ENCODE peak calls at places on chromosomes 12 and 14, in four cellular contexts. One of them, this sample, is unnamed. For H3K27me3, the result is how much of the 10 kb centered on the place peaks cover.

GRCh38 chr12:76312314-76312713 is 35.9 kb downstream of the BBS10 start:
- DNase-seq in GM23338: peak
- DNase-seq in SK-N-SH: no peak
- DNase-seq in left lung: no peak
- DNase-seq in this sample: no peak

GRCh38 chr14:64060648-64061096 is 207.9 kb downstream of the SYNE2 start:
- DNase-seq in GM23338: peak
- DNase-seq in SK-N-SH: no peak
- DNase-seq in left lung: no peak
- DNase-seq in this sample: peak

GRCh38 chr14:29168149-29168548 is 401.6 kb downstream of the FOXG1 start:
- DNase-seq in GM23338: no peak
- DNase-seq in SK-N-SH: peak
- DNase-seq in left lung: no peak
- DNase-seq in this sample: no peak

GRCh38 chr12:88036368-88036965 is 7.3 kb upstream of the C12orf50 start:
- DNase-seq in GM23338: no peak
- DNase-seq in SK-N-SH: no peak
- DNase-seq in left lung: no peak
- DNase-seq in this sample: peak

GRCh38 chr12:38543151-38543550 is 226.6 kb downstream of the ALG10B start:
- DNase-seq in GM23338: peak
- DNase-seq in SK-N-SH: no peak
- DNase-seq in left lung: peak
- DNase-seq in this sample: no peak

GRCh38 chr14:59037620-59038019 is 150.8 kb upstream of the DAAM1 start:
- DNase-seq in GM23338: no peak
- DNase-seq in SK-N-SH: no peak
- DNase-seq in left lung: no peak
- DNase-seq in this sample: no peak

GRCh38 chr12:47886471-47887240 is 18.1 kb downstream of the VDR start:
- DNase-seq in GM23338: no peak
- DNase-seq in SK-N-SH: no peak
- DNase-seq in left lung: no peak
- DNase-seq in this sample: no peak

GRCh38 chr14:71536015-71536535 is 396.2 kb upstream of the RGS6 start:
- DNase-seq in GM23338: no peak
- DNase-seq in SK-N-SH: no peak
- DNase-seq in left lung: no peak
- DNase-seq in this sample: no peak

GRCh38 chr12:32780111-32780510 is 24.4 kb upstream of the YARS2 start:
- DNase-seq in GM23338: no peak
- DNase-seq in SK-N-SH: no peak
- DNase-seq in left lung: no peak
- DNase-seq in this sample: no peak

GRCh38 chr14:64680013-64680674 is 24.1 kb upstream of the PLEKHG3 start:
- DNase-seq in GM23338: no peak
- DNase-seq in SK-N-SH: no peak
- DNase-seq in left lung: no peak
- DNase-seq in this sample: no peak

GRCh38 chr14:28766505-28767238 is at the start of gene FOXG1:
- DNase-seq in GM23338: peak
- DNase-seq in SK-N-SH: peak
- DNase-seq in left lung: no peak
- DNase-seq in this sample: no peak

GRCh38 chr12:127599441-127599840 is 667.5 kb upstream of the TMEM132C start:
- DNase-seq in GM23338: no peak
- DNase-seq in SK-N-SH: no peak
- DNase-seq in left lung: no peak
- DNase-seq in this sample: no peak

GRCh38 chr12:23813206-23813605 is 136.3 kb downstream of the SOX5 start:
- DNase-seq in GM23338: no peak
- DNase-seq in SK-N-SH: no peak
- DNase-seq in left lung: no peak
- DNase-seq in this sample: no peak

GRCh38 chr12:68613209-68613904 is 2.7 kb downstream of the RAP1B start:
- DNase-seq in GM23338: no peak
- DNase-seq in SK-N-SH: no peak
- DNase-seq in left lung: no peak
- DNase-seq in this sample: peak

GRCh38 chr12:8946733-8947132 is 2.7 kb downstream of the M6PR start:
- DNase-seq in GM23338: no peak
- DNase-seq in SK-N-SH: no peak
- DNase-seq in left lung: no peak
- DNase-seq in this sample: no peak

GRCh38 chr14:21215130-21215878 is 53.9 kb downstream of the HNRNPC start:
- DNase-seq in GM23338: no peak
- DNase-seq in SK-N-SH: no peak
- DNase-seq in left lung: no peak
- DNase-seq in this sample: no peak

GRCh38 chr14:21215879-21216251 is 53.4 kb downstream of the HNRNPC start:
- DNase-seq in GM23338: no peak
- DNase-seq in SK-N-SH: no peak
- DNase-seq in left lung: no peak
- DNase-seq in this sample: no peak

GRCh38 chr14:21211509-21211908 is 55.6 kb upstream of the OR5AU1 start:
- DNase-seq in GM23338: no peak
- DNase-seq in SK-N-SH: no peak
- DNase-seq in left lung: no peak
- DNase-seq in this sample: no peak

GRCh38 chr14:21210023-21210422 is 54.2 kb upstream of the OR5AU1 start:
- DNase-seq in GM23338: no peak
- DNase-seq in SK-N-SH: no peak
- DNase-seq in left lung: no peak
- DNase-seq in this sample: no peak

GRCh38 chr14:21213652-21214051 is 55.6 kb downstream of the HNRNPC start:
- DNase-seq in GM23338: no peak
- DNase-seq in SK-N-SH: no peak
- DNase-seq in left lung: no peak
- DNase-seq in this sample: no peak
- H3K27me3 ChIP-seq in GM23338: under half
- H3K27me3 ChIP-seq in SK-N-SH: under half
- H3K27me3 ChIP-seq in left lung: under half
- H3K27me3 ChIP-seq in this sample: under half

DNA sequence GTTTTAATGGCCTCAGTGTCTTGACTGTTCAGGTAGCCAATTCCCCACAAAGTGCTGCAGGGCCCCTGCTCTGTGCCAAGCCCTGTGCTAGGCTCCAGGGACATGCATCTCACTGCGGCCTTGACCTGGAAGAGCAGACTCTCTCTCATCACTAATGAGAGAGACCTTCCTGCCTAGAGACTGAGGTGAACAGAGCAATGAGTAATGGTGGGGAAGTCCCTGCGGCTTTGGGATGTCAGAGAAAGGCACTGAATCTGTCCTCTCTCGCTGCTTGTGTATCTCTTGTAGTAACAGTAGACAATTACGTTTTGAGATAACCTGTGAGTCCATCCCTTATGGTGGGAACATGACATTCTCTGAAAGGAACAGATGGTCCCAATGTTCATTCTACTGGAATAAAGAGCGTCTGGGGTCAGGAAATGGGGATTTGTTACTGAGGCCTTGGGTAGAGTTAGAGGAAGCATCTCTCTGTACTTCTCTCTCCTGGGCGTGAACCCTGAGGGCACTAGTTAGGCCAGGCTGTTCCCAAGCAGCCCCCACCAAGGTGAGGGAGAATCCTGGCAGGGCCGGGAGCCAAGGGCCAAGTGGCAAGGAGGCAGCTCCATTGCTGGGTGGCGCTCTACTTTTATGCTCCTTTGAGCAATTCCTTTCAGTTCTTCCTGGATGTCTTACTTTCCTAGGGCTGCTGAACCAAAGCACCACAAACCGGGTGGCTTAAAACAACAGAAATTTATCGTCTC is 13.5 kb downstream of the NFATC4 start:
- DNase-seq in GM23338: no peak
- DNase-seq in SK-N-SH: no peak
- DNase-seq in left lung: no peak
- DNase-seq in this sample: no peak
- H3K27ac ChIP-seq in GM23338: no peak
- H3K27ac ChIP-seq in SK-N-SH: no peak
- H3K27ac ChIP-seq in left lung: no peak
- H3K27ac ChIP-seq in this sample: no peak

GRCh38 chr12:11555195-11555594 is 94.3 kb upstream of the ETV6 start:
- DNase-seq in GM23338: no peak
- DNase-seq in SK-N-SH: no peak
- DNase-seq in left lung: no peak
- DNase-seq in this sample: no peak
- H3K27me3 ChIP-seq in GM23338: under half
- H3K27me3 ChIP-seq in SK-N-SH: under half
- H3K27me3 ChIP-seq in left lung: under half
- H3K27me3 ChIP-seq in this sample: under half

GRCh38 chr12:24902521-24903304 is 46.2 kb downstream of the BCAT1 start:
- DNase-seq in GM23338: peak
- DNase-seq in SK-N-SH: no peak
- DNase-seq in left lung: peak
- DNase-seq in this sample: no peak
- H3K27ac ChIP-seq in GM23338: peak
- H3K27ac ChIP-seq in SK-N-SH: peak
- H3K27ac ChIP-seq in left lung: peak
- H3K27ac ChIP-seq in this sample: peak

DNA sequence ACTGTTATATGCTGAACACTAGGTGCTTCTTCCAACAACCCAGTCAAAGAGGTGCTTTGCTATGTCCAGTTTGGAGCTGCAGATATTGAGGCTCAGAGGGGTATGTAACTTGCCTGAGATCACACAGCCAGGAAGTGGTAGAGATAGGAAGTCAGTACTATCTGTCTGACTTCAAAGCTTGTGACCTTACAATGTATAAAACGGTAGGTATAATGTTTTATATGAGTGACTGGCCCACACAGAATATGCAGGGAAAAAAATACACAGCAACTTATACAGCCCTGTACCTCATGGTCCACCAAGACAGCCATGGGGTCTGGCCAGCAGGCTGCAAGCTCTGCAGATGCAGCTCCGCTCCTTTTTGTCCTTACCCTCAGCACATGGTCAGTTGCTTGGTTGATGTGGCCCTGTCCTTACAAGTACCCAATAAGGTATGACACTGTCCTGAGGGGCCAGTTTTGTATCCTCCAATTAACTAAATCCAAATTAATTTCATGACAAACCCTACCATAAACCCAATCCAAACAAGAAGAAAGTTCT is 3.9 kb upstream of the KRT4 start:
- DNase-seq in GM23338: no peak
- DNase-seq in SK-N-SH: no peak
- DNase-seq in left lung: no peak
- DNase-seq in this sample: no peak
- H3K27me3 ChIP-seq in GM23338: under half
- H3K27me3 ChIP-seq in SK-N-SH: under half
- H3K27me3 ChIP-seq in left lung: under half
- H3K27me3 ChIP-seq in this sample: under half

GRCh38 chr12:64081020-64081419 is 141.1 kb downstream of the KICS2 start:
- DNase-seq in GM23338: no peak
- DNase-seq in SK-N-SH: no peak
- DNase-seq in left lung: no peak
- DNase-seq in this sample: no peak
- H3K27ac ChIP-seq in GM23338: no peak
- H3K27ac ChIP-seq in SK-N-SH: no peak
- H3K27ac ChIP-seq in left lung: peak
- H3K27ac ChIP-seq in this sample: no peak

This sample was measured in small intestine.